ENCODE peak calls at places on chromosomes 4 and X, in five cellular contexts. L is A549, Y is GM12878, T is HepG2, Q is K562. W is an unnamed sample.

GRCh38 chrX:115259238-115259875 is 25.5 kb upstream of the LRCH2 start:
- DNase-seq in L (no peak), Q (peak; percentile 2), T (no peak), Y (no peak), W (no peak)

GRCh38 chr4:153950100-153950979 is 161.5 kb upstream of the SFRP2 start:
- DNase-seq in T (peak; percentile 21), Y (no peak), Q (peak; percentile 9), L (no peak), W (no peak)

GRCh38 chr4:81120055-81120454 is 89.5 kb downstream of the BMP3 start:
- DNase-seq in Q (no peak), L (no peak), Y (no peak), T (no peak), W (no peak)

GRCh38 chr4:148495463-148495862 is 53.2 kb upstream of the NR3C2 start:
- DNase-seq in T (no peak), Y (no peak), Q (no peak), L (no peak), W (no peak)

GRCh38 chr4:163245044-163245443 is 78.4 kb upstream of the NAF1 start:
- DNase-seq in L (no peak), T (no peak), Q (peak; percentile 33), Y (no peak), W (no peak)

GRCh38 chr4:121822796-121823504 is 733 bp downstream of the CCNA2 start:
- DNase-seq in L (peak; percentile 23), T (peak; percentile 64), Q (peak; percentile 70), Y (no peak), W (peak; percentile 40)

GRCh38 chr4:945274-946102 is 13.2 kb downstream of the TMEM175 start:
- DNase-seq in T (peak; percentile 39), Q (no peak), Y (no peak), L (no peak), W (no peak)

GRCh38 chrX:78746496-78746895 is 1.0 kb upstream of the LPAR4 start:
- DNase-seq in Q (no peak), L (no peak), T (no peak), Y (no peak), W (peak; percentile 49)

GRCh38 chr4:140049924-140050681 is 103.9 kb downstream of the MAML3 start:
- DNase-seq in L (peak; percentile 53), Y (no peak), Q (peak; percentile 14), T (no peak), W (peak; percentile 82)

GRCh38 chr4:82988323-82988832 is 22.2 kb downstream of the LIN54 start:
- DNase-seq in L (no peak), Y (no peak), Q (no peak), T (no peak), W (no peak)

GRCh38 chr4:6761540-6762243 is 20.8 kb upstream of the KIAA0232 start:
- DNase-seq in L (no peak), Q (no peak), T (no peak), Y (no peak), W (no peak)

GRCh38 chr4:129429566-129430339 is 333.8 kb downstream of the C4orf33 start:
- DNase-seq in Y (no peak), L (no peak), T (no peak), Q (no peak), W (no peak)

GRCh38 chr4:39353478-39354177 is 12.5 kb downstream of the RFC1 start:
- DNase-seq in L (no peak), Y (peak; percentile 85), T (no peak), Q (no peak), W (no peak)

GRCh38 chrX:806586-806985 is 176.0 kb downstream of the SHOX start:
- DNase-seq in Q (no peak), Y (no peak), L (no peak), T (no peak), W (no peak)

GRCh38 chrX:100895365-100896075 is 21.4 kb upstream of the NOX1 start:
- DNase-seq in Q (peak; percentile 12), Y (no peak), L (no peak), T (peak; percentile 55), W (peak; percentile 70)

GRCh38 chr4:113665036-113665435 is 96.5 kb downstream of the CAMK2D start:
- DNase-seq in Y (no peak), Q (no peak), T (no peak), L (no peak), W (no peak)

DNA sequence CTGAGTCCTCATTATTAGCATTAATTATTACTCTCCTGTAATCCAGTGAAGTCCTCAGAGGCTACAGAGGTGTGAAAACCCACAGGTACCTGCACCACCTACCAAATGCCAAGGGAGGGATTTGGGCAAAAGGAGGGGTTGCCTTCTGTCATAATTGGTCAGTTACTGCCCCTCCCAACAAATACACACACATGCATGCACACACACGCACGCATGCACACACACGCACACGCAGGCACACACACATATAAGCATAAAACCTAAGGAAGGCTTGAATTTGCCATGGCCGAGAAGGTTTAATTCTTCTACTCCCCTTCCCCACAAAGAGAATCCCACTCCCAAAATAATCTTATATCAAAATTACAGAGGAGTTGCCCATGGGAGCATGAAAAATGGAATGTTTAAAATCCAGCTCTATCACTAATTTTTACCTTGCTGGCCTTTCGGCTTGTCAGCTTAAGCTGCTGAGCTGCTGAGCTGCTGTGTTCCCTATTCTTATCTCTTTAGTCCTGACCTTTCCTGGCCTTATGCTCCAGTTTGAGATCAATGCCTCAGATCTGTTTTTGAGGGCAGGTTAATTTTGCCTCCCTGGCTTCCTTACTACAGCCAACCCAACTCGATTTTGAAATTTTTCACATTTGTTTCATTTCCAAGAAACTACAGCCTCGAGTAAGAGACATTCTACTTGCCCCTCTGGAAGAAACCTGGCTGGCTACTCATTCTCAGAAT is 95.0 kb downstream of the CAMK2D start:
- DNase-seq in T (no peak), L (no peak), Y (no peak), Q (no peak), W (no peak)
- TF ChIP-seq JUNB in T (no peak), L (no peak), Y (no peak), Q (no peak), W (no peak)

GRCh38 chr4:142547974-142548373 is 298.1 kb downstream of the INPP4B start:
- DNase-seq in L (no peak), T (no peak), Q (no peak), Y (no peak), W (no peak)
- TF ChIP-seq JUNB in L (no peak), T (no peak), Q (no peak), Y (no peak), W (no peak)

DNA sequence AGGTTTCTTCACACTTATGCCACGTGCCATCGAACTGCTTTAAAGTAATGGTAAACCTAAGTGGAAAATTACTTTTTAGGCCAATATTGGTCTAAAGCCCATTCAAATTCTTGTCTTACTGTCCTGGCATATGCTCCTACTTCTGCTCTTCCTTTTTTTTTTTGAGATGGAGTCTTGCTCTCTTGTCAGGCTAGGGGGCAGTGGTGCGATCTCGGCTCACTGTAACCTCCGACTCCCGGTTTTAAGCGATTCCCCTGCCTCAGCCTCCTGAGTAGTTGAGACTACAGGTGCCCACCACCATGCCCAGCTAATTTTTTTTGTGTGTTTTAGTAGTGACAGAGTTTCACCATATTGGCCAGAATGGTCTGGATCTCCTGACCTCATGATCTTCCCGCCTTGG is 129.0 kb upstream of the TECRL start:
- DNase-seq in L (no peak), Y (no peak), Q (no peak), T (peak; percentile 6), W (peak; percentile 71)
- TF ChIP-seq JUNB in L (no peak), Y (no peak), Q (no peak), T (no peak), W (no peak)

DNA sequence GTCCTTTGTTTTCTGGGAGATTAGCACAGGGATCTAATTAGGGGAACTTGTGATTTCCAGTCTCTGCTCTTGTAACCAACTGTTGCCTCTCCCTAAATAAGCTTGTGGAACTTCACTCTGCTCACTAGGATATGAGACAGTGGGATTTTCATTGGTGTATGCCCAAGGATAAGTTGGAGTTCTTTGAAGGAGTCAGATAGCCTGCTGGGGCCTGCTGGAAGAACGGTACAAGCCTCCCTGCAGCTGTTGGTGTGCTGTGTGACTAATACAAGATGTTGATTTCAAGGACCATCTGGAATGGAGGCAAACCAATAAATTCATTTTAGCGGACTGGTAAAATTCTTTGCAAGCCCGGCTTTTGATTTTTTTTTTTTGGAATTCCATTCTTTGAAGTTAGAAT is 167.0 kb downstream of the AASDH start:
- DNase-seq in L (no peak), Q (no peak), T (no peak), Y (no peak), W (no peak)
- TF ChIP-seq JUNB in L (no peak), Q (no peak), T (no peak), Y (no peak), W (no peak)